ENCODE peak calls at places on chromosomes 7 and 10, in six cellular contexts. One of them, this sample, is unnamed.

GRCh38 chr10:23779287-23779686 is 340.4 kb downstream of the OTUD1 start:
- DNase-seq in K562: no peak
- DNase-seq in GM12878: no peak
- DNase-seq in H1: no peak
- DNase-seq in WTC11: no peak
- DNase-seq in HepG2: no peak
- DNase-seq in this sample: no peak

GRCh38 chr10:44864042-44864436 is 47.1 kb upstream of the TMEM72 start:
- DNase-seq in K562: no peak
- DNase-seq in GM12878: no peak
- DNase-seq in H1: peak
- DNase-seq in WTC11: peak
- DNase-seq in HepG2: no peak
- DNase-seq in this sample: no peak

GRCh38 chr10:132183046-132183445 is 3.7 kb upstream of the DPYSL4 start:
- DNase-seq in K562: no peak
- DNase-seq in GM12878: no peak
- DNase-seq in H1: no peak
- DNase-seq in WTC11: no peak
- DNase-seq in HepG2: peak
- DNase-seq in this sample: no peak

GRCh38 chr10:101122270-101123084 is 8.6 kb upstream of the TLX1 start:
- DNase-seq in K562: no peak
- DNase-seq in GM12878: no peak
- DNase-seq in H1: no peak
- DNase-seq in WTC11: no peak
- DNase-seq in HepG2: no peak
- DNase-seq in this sample: no peak

GRCh38 chr10:52729259-52730104 is 43.1 kb downstream of the MBL2 start:
- DNase-seq in K562: no peak
- DNase-seq in GM12878: no peak
- DNase-seq in H1: no peak
- DNase-seq in WTC11: no peak
- DNase-seq in HepG2: peak
- DNase-seq in this sample: peak

GRCh38 chr10:11594589-11595394 is 16.7 kb downstream of the USP6NL start:
- DNase-seq in K562: no peak
- DNase-seq in GM12878: no peak
- DNase-seq in H1: no peak
- DNase-seq in WTC11: no peak
- DNase-seq in HepG2: peak
- DNase-seq in this sample: no peak

GRCh38 chr10:100969175-100970075 is at the start of gene SEMA4G:
- DNase-seq in K562: peak
- DNase-seq in GM12878: no peak
- DNase-seq in H1: peak
- DNase-seq in WTC11: peak
- DNase-seq in HepG2: peak
- DNase-seq in this sample: peak

GRCh38 chr10:43390791-43391190 is 18.2 kb downstream of the HNRNPF start:
- DNase-seq in K562: no peak
- DNase-seq in GM12878: no peak
- DNase-seq in H1: no peak
- DNase-seq in WTC11: no peak
- DNase-seq in HepG2: peak
- DNase-seq in this sample: no peak

GRCh38 chr10:124566981-124567835 is 105.6 kb downstream of the LHPP start:
- DNase-seq in K562: no peak
- DNase-seq in GM12878: no peak
- DNase-seq in H1: no peak
- DNase-seq in WTC11: no peak
- DNase-seq in HepG2: no peak
- DNase-seq in this sample: no peak

GRCh38 chr10:15120523-15120922 is 23.4 kb downstream of the RPP38 start:
- DNase-seq in K562: no peak
- DNase-seq in GM12878: no peak
- DNase-seq in H1: no peak
- DNase-seq in WTC11: no peak
- DNase-seq in HepG2: no peak
- DNase-seq in this sample: no peak

GRCh38 chr10:86345296-86346168 is 21.1 kb downstream of the GRID1 start:
- DNase-seq in K562: no peak
- DNase-seq in GM12878: no peak
- DNase-seq in H1: no peak
- DNase-seq in WTC11: peak
- DNase-seq in HepG2: no peak
- DNase-seq in this sample: peak

GRCh38 chr7:42213093-42213492 is 23.9 kb downstream of the GLI3 start:
- DNase-seq in K562: no peak
- DNase-seq in GM12878: no peak
- DNase-seq in H1: no peak
- DNase-seq in WTC11: no peak
- DNase-seq in HepG2: no peak
- DNase-seq in this sample: no peak

GRCh38 chr7:149733131-149733531 is 40.3 kb downstream of the ZNF467 start:
- DNase-seq in K562: no peak
- DNase-seq in GM12878: no peak
- DNase-seq in H1: no peak
- DNase-seq in WTC11: no peak
- DNase-seq in HepG2: no peak
- DNase-seq in this sample: no peak

GRCh38 chr10:84546609-84547008 is 218.2 kb downstream of the CCSER2 start:
- DNase-seq in K562: no peak
- DNase-seq in GM12878: no peak
- DNase-seq in H1: no peak
- DNase-seq in WTC11: no peak
- DNase-seq in HepG2: no peak
- DNase-seq in this sample: no peak

GRCh38 chr7:91201731-91202130 is 62.5 kb upstream of the FZD1 start:
- DNase-seq in K562: no peak
- DNase-seq in GM12878: no peak
- DNase-seq in H1: no peak
- DNase-seq in WTC11: no peak
- DNase-seq in HepG2: no peak
- DNase-seq in this sample: no peak

GRCh38 chr10:17348111-17349008 is 106.0 kb downstream of the ST8SIA6 start:
- DNase-seq in K562: peak
- DNase-seq in GM12878: no peak
- DNase-seq in H1: no peak
- DNase-seq in WTC11: no peak
- DNase-seq in HepG2: no peak
- DNase-seq in this sample: peak

GRCh38 chr7:11343818-11344413 is 370.2 kb downstream of the PHF14 start:
- DNase-seq in K562: peak
- DNase-seq in GM12878: no peak
- DNase-seq in H1: no peak
- DNase-seq in WTC11: no peak
- DNase-seq in HepG2: peak
- DNase-seq in this sample: peak

GRCh38 chr10:72254891-72255568 is 18.7 kb upstream of the DDIT4 start:
- DNase-seq in K562: peak
- DNase-seq in GM12878: no peak
- DNase-seq in H1: peak
- DNase-seq in WTC11: peak
- DNase-seq in HepG2: no peak
- DNase-seq in this sample: no peak

GRCh38 chr7:140203556-140203955 is 26.8 kb upstream of the KDM7A start:
- DNase-seq in K562: no peak
- DNase-seq in GM12878: no peak
- DNase-seq in H1: no peak
- DNase-seq in WTC11: no peak
- DNase-seq in HepG2: no peak
- DNase-seq in this sample: no peak

DNA sequence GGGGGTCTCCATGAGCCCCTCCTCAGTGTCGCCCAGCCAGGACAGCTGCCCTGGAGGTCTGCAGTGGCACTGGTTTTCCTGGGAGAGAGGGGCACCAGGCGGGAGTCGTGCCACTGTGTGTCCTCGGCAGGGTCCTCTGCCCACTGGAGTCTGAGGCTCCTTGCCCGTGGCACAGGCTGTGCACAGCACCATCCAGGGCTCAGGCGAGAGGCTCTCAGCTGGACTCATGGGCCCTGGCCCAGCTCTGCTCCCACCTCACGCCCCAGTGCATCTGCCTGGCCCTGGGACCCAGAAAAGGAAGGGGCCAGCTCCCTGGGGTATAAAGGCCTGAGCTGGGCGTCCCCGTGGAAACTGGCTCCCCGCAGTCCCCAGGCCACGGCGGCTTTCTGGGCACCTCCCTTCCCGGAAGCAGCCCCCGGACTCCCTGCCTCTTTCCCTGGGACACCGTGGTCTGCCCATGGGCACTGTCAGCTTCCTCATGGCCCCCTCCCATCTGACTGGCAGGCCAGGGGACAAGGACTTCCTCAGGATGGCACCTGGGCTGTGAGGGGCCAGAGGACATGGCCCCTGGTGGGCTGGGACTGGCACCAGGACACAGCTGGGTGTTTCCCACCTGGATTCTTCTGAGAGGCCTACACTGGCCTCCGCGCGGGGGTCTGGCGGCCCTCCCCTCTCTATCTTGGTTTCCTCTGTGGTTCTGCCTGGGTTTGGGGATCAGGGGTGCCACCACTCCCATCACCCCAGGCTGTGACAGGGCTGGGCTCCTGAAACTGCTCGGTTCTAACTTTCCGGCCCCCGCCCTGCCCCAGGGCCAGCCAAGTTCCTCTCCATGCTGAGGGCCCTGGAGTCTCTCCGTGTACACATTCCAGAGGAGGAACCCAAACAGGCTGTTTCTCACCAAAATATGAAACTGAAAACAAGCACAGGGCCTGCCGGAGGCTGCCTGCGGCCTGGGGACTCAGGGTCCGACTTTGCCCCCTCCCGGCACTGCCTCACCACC is 5.5 kb downstream of the FOXL3 start:
- DNase-seq in K562: no peak
- DNase-seq in GM12878: no peak
- DNase-seq in H1: no peak
- DNase-seq in WTC11: no peak
- DNase-seq in HepG2: no peak
- DNase-seq in this sample: no peak
- TF ChIP-seq ATF3 in K562: no peak
- TF ChIP-seq ATF3 in GM12878: no peak
- TF ChIP-seq ATF3 in H1: no peak
- TF ChIP-seq ATF3 in WTC11: no peak
- TF ChIP-seq ATF3 in HepG2: no peak
- TF ChIP-seq ATF3 in this sample: no peak

GRCh38 chr7:112173214-112173905 is 32.8 kb downstream of the DOCK4 start:
- DNase-seq in K562: no peak
- DNase-seq in GM12878: no peak
- DNase-seq in H1: no peak
- DNase-seq in WTC11: no peak
- DNase-seq in HepG2: no peak
- DNase-seq in this sample: no peak

GRCh38 chr7:112174192-112174591 is 32.0 kb downstream of the DOCK4 start:
- DNase-seq in K562: no peak
- DNase-seq in GM12878: no peak
- DNase-seq in H1: no peak
- DNase-seq in WTC11: no peak
- DNase-seq in HepG2: no peak
- DNase-seq in this sample: no peak

GRCh38 chr7:112180223-112180622 is 26.0 kb downstream of the DOCK4 start:
- DNase-seq in K562: no peak
- DNase-seq in GM12878: no peak
- DNase-seq in H1: no peak
- DNase-seq in WTC11: no peak
- DNase-seq in HepG2: no peak
- DNase-seq in this sample: no peak

GRCh38 chr7:112176693-112177415 is 29.3 kb downstream of the DOCK4 start:
- DNase-seq in K562: no peak
- DNase-seq in GM12878: no peak
- DNase-seq in H1: no peak
- DNase-seq in WTC11: no peak
- DNase-seq in HepG2: peak
- DNase-seq in this sample: no peak

DNA sequence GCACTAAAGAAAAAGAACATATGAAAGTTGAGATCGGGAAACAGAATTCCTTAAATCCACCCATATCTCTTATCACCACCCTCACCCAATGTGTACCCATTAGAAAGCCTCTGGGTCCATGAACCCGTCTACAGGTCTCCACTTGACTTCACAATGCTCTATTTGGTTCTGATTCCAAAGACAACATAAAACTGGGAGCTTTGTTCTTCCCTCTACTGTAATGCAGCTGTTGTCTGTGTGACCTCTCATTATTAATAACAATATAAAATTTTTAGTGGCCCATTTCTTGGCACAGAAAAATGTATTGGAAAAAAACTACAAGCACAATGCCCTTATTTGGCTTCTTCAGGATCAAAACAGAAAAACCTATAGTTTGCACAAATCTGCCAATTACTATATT is 30.0 kb downstream of the DOCK4 start:
- DNase-seq in K562: no peak
- DNase-seq in GM12878: no peak
- DNase-seq in H1: no peak
- DNase-seq in WTC11: no peak
- DNase-seq in HepG2: no peak
- DNase-seq in this sample: no peak
- TF ChIP-seq ATF3 in K562: no peak
- TF ChIP-seq ATF3 in GM12878: no peak
- TF ChIP-seq ATF3 in H1: no peak
- TF ChIP-seq ATF3 in WTC11: no peak
- TF ChIP-seq ATF3 in HepG2: no peak
- TF ChIP-seq ATF3 in this sample: no peak

GRCh38 chr7:37332218-37333016 is 116.2 kb downstream of the ELMO1 start:
- DNase-seq in K562: no peak
- DNase-seq in GM12878: no peak
- DNase-seq in H1: no peak
- DNase-seq in WTC11: no peak
- DNase-seq in HepG2: no peak
- DNase-seq in this sample: no peak
- TF ChIP-seq ATF3 in K562: no peak
- TF ChIP-seq ATF3 in GM12878: no peak
- TF ChIP-seq ATF3 in H1: no peak
- TF ChIP-seq ATF3 in WTC11: no peak
- TF ChIP-seq ATF3 in HepG2: no peak
- TF ChIP-seq ATF3 in this sample: no peak

DNA sequence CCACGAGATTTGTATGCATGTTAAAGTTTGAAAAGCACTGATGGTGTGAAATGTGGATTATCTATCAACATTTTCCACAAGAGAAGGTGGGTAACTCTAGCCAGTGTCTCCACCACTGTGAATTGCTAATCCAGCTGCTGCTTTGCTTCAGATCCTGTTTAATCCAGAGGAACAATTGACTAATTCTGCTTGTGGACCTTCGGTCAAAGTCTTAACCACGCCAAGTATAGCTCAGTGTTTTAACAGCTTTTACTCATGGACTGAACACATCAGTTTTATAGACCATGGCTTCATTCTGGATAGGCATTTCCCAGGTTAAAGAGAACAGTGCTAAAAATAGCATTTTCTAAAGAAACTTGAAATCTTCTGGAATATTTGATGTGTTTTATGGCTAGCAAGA is 23.5 kb downstream of the ADK start:
- DNase-seq in K562: no peak
- DNase-seq in GM12878: no peak
- DNase-seq in H1: no peak
- DNase-seq in WTC11: no peak
- DNase-seq in HepG2: peak
- DNase-seq in this sample: no peak
- TF ChIP-seq ATF3 in K562: no peak
- TF ChIP-seq ATF3 in GM12878: no peak
- TF ChIP-seq ATF3 in H1: no peak
- TF ChIP-seq ATF3 in WTC11: no peak
- TF ChIP-seq ATF3 in HepG2: no peak
- TF ChIP-seq ATF3 in this sample: no peak

This sample was measured in HCT116.